ENCODE peak calls at places on chromosomes 7 and 10, in four cellular contexts. C is mammary epithelial cell, U is esophagus muscularis mucosa, I is suprapubic skin. E is an unnamed sample. For H3K4me1, the result is how much of the 10 kb centered on the place peaks cover.

GRCh38 chr7:108314049-108314448 is 142.2 kb downstream of the NRCAM start:
- DNase-seq in U (no peak), I (no peak), C (no peak), E (no peak)

GRCh38 chr7:96952974-96953391 is 52.4 kb upstream of the DLX6 start:
- DNase-seq in U (peak), C (peak), I (no peak), E (no peak)

GRCh38 chr7:66250711-66251110 is 45.6 kb downstream of the TPST1 start:
- DNase-seq in C (peak), I (no peak), U (no peak), E (no peak)

GRCh38 chr10:128095753-128096469 is 30.3 kb downstream of the MKI67 start:
- DNase-seq in U (no peak), C (no peak), I (no peak), E (no peak)

GRCh38 chr7:123715198-123715597 is 33.6 kb downstream of the WASL start:
- DNase-seq in U (no peak), I (no peak), C (no peak), E (no peak)

GRCh38 chr10:84076540-84077195 is 62.6 kb upstream of the GHITM start:
- DNase-seq in U (peak), I (no peak), C (no peak), E (no peak)

GRCh38 chr7:82335001-82335400 is 108.6 kb downstream of the CACNA2D1 start:
- DNase-seq in U (no peak), C (no peak), I (no peak), E (no peak)

GRCh38 chr7:114823290-114823689 is 98.6 kb upstream of the MDFIC start:
- DNase-seq in U (no peak), I (no peak), C (peak), E (no peak)

GRCh38 chr10:92829042-92829785 is 19.1 kb upstream of the EXOC6 start:
- DNase-seq in C (no peak), U (peak), I (no peak), E (no peak)

GRCh38 chr7:24057243-24057642 is 226.7 kb upstream of the NPY start:
- DNase-seq in U (no peak), I (no peak), C (no peak), E (no peak)

GRCh38 chr10:97520520-97520919 is 21.8 kb downstream of the UBTD1 start:
- DNase-seq in U (no peak), I (no peak), C (no peak), E (no peak)

GRCh38 chr7:94588090-94588489 is 67.8 kb downstream of the SGCE start:
- DNase-seq in U (no peak), C (no peak), I (no peak), E (no peak)

GRCh38 chr10:84026821-84027257 is 112.5 kb upstream of the GHITM start:
- DNase-seq in U (peak), C (no peak), I (no peak), E (no peak)

GRCh38 chr10:67114945-67115344 is 189.1 kb downstream of the LRRTM3 start:
- DNase-seq in U (no peak), I (no peak), C (no peak), E (no peak)

GRCh38 chr7:69756235-69756634 is 158.0 kb downstream of the AUTS2 start:
- DNase-seq in C (no peak), I (no peak), U (no peak), E (no peak)

GRCh38 chr7:139777304-139777890 is 401 bp downstream of the HIPK2 start:
- DNase-seq in C (no peak), U (no peak), I (no peak), E (peak)

GRCh38 chr10:69123306-69123746 is 652 bp upstream of the VPS26A start:
- DNase-seq in U (no peak), C (peak), I (no peak), E (no peak)

GRCh38 chr10:4678023-4678950 is 147.7 kb upstream of the AKR1E2 start:
- DNase-seq in C (peak), U (no peak), I (no peak), E (no peak)

GRCh38 chr7:127251458-127252379 is 1.0 kb downstream of the GRM8 start:
- DNase-seq in C (peak), U (no peak), I (no peak), E (no peak)

GRCh38 chr7:126993626-126994213 is 259.0 kb downstream of the GRM8 start:
- DNase-seq in U (no peak), C (no peak), I (no peak), E (no peak)

GRCh38 chr10:98168147-98168546 is 33.7 kb downstream of the R3HCC1L start:
- DNase-seq in C (no peak), U (no peak), I (no peak), E (no peak)

GRCh38 chr7:43211276-43211675 is 98.8 kb downstream of the HECW1 start:
- DNase-seq in C (no peak), U (peak), I (no peak), E (no peak)

GRCh38 chr7:2864999-2865670 is 21.0 kb upstream of the GNA12 start:
- DNase-seq in C (peak), U (no peak), I (peak), E (peak)

GRCh38 chr10:108070789-108071188 is 906.3 kb upstream of the SORCS1 start:
- DNase-seq in I (no peak), C (no peak), U (no peak), E (no peak)

GRCh38 chr10:47374611-47375536 is 9.2 kb downstream of the ZNF488 start:
- DNase-seq in I (no peak), U (no peak), C (no peak), E (no peak)

GRCh38 chr10:63264852-63265617 is 131.9 kb downstream of the NRBF2 start:
- DNase-seq in C (peak), U (no peak), I (no peak), E (no peak)

GRCh38 chr10:15824498-15824897 is 35.8 kb downstream of the MINDY3 start:
- DNase-seq in C (no peak), I (no peak), U (no peak), E (no peak)

GRCh38 chr7:30795161-30795943 is 24.1 kb downstream of the MINDY4 start:
- DNase-seq in I (no peak), C (no peak), U (peak), E (no peak)

GRCh38 chr10:68271104-68271882 is 39.4 kb upstream of the ATOH7 start:
- DNase-seq in U (no peak), C (no peak), I (no peak), E (no peak)

GRCh38 chr7:30135551-30136271 is 925 bp downstream of the MTURN start:
- DNase-seq in U (peak), I (peak), C (peak), E (peak)

GRCh38 chr10:117320050-117320665 is 55.1 kb downstream of the PDZD8 start:
- DNase-seq in I (no peak), C (no peak), U (no peak), E (no peak)

GRCh38 chr7:155813125-155813524 is 862 bp upstream of the SHH start:
- DNase-seq in U (no peak), C (no peak), I (no peak), E (peak)

GRCh38 chr10:126294451-126294850 is 93.8 kb downstream of the ADAM12 start:
- DNase-seq in C (no peak), U (no peak), I (no peak), E (no peak)

GRCh38 chr10:21814866-21815265 is 188.7 kb downstream of the DNAJC1 start:
- DNase-seq in C (no peak), I (no peak), U (no peak), E (no peak)

GRCh38 chr7:100484636-100485114 is 948 bp downstream of the NYAP1 start:
- DNase-seq in C (no peak), U (no peak), I (no peak), E (no peak)

GRCh38 chr7:100486753-100487446 is 3.2 kb downstream of the NYAP1 start:
- DNase-seq in U (no peak), C (no peak), I (no peak), E (no peak)

GRCh38 chr7:100483728-100484635 is at the start of gene NYAP1:
- DNase-seq in C (no peak), I (no peak), U (no peak), E (peak)

GRCh38 chr7:100486111-100486636 is 2.4 kb downstream of the NYAP1 start:
- DNase-seq in C (no peak), U (no peak), I (no peak), E (no peak)

DNA sequence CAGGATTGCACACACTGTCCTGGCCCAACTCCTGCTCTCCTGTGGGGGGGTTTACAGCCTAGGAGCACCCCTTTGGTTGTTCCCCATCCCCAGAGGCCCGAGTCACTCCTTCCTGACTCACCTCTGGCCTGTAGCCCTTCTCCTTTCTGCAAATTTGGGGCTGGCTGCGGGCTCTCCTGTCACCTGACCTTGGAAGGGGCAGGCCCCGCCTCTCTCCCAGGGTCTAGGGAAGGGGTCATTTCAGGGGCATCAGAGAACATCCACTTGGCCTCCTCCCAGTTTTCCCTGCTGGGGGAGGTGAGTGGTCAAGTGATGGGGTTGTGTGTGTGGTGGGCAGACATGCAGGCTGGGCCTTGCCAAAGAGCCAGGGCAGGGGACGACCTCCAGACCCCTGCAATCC is 1.8 kb downstream of the NYAP1 start:
- DNase-seq in I (no peak), C (no peak), U (no peak), E (no peak)
- H3K4me1 ChIP-seq in I (under half), C (under half), U (under half), E (under half)

GRCh38 chr7:134886353-134887057 is 99.8 kb upstream of the AGBL3 start:
- DNase-seq in I (no peak), U (peak), C (peak), E (no peak)
- H3K27ac ChIP-seq in I (peak), U (peak), C (peak), E (peak)

DNA sequence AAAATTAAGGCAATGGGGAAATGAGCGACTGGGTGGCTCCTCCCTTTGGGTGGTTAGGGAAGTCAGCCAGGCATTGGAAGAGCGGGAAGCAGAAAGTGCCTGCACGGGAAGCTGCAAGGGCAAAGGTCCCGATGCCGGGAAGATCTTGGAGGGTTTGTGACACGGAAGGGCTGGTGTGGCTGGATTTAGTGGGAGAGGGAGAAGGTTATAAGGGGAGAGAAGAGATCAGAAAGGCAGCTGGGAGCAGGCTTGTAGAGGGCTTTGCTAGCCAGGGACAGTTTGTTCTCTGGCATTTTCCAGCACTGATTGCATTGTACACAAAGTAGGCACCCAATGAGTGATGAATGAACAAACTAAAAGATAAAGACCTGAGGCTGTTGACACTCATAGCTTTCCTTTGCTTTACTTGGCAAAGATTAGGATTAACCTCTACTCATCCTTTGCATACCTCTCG is 67.7 kb downstream of the NAMPT start:
- DNase-seq in C (peak), I (peak), U (peak), E (peak)
- TF ChIP-seq CTCF in C (no peak), I (no peak), U (no peak), E (no peak)

GRCh38 chr7:102222445-102222844 is 64.2 kb upstream of the SH2B2 start:
- DNase-seq in C (no peak), U (no peak), I (no peak), E (no peak)

GRCh38 chr7:102220929-102221850 is 65.5 kb upstream of the SH2B2 start:
- DNase-seq in C (no peak), I (no peak), U (no peak), E (no peak)

GRCh38 chr7:102225025-102225424 is 61.6 kb upstream of the SH2B2 start:
- DNase-seq in C (no peak), I (no peak), U (no peak), E (no peak)

GRCh38 chr7:102221961-102222360 is 64.7 kb upstream of the SH2B2 start:
- DNase-seq in I (no peak), C (no peak), U (no peak), E (no peak)

DNA sequence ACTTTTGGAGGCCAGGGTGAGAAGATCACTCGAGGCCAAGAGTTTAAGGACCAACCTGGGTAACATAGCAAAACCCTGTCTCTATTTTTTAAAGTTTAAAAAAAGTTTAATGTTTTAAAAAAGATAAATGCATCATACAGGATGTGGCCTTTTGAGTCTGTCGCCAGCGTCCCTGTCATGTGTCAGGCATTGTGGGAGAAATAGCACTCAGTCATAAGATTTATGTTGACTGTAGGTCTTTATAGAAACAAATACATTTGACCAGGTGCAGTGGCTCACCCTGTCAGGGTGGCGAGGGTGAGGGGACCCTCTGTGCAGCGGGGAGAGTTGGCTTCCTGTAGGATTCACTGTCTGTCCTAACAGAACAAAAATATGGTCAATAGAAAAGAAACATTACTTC is 63.5 kb upstream of the SH2B2 start:
- DNase-seq in C (no peak), I (no peak), U (no peak), E (no peak)
- H3K4me1 ChIP-seq in C (under half), I (under half), U (under half), E (under half)

GRCh38 chr7:27097686-27098492 is 2.1 kb upstream of the HOXA1 start:
- DNase-seq in C (peak), U (no peak), I (peak), E (no peak)
- H3K27ac ChIP-seq in C (peak), U (peak), I (peak), E (peak)

GRCh38 chr10:13788320-13788600 is 201.5 kb downstream of the PRPF18 start:
- DNase-seq in U (no peak), I (no peak), C (no peak), E (no peak)

GRCh38 chr10:13788701-13789447 is 202.1 kb downstream of the PRPF18 start:
- DNase-seq in I (peak), C (no peak), U (no peak), E (no peak)

GRCh38 chr10:13779748-13780147 is 193.0 kb downstream of the PRPF18 start:
- DNase-seq in U (no peak), C (no peak), I (no peak), E (no peak)

GRCh38 chr10:13787015-13787421 is 200.3 kb downstream of the PRPF18 start:
- DNase-seq in I (no peak), C (peak), U (no peak), E (no peak)

DNA sequence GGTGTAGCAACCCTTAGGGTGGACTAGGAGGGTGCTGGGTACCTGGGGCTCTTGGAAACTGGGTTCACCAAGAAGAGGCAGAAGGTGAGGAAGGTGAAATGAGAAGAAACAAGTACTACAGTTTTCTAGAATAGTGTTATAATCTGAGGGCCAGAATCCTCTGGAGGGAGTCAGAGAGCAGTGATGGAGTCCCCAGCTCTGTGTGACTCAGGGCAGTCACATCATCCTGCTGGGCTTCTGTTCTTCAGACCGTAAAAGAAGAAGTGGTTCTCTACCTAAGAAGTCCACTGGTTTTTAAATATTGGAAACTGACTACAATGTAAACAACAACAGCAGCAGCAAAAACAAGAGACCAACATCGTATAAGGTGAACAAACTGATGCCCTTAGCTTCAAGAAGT is 197.3 kb downstream of the PRPF18 start:
- DNase-seq in C (no peak), U (no peak), I (no peak), E (no peak)
- TF ChIP-seq CTCF in C (peak), U (no peak), I (no peak), E (no peak)

GRCh38 chr10:33303988-33304387 is 30.5 kb downstream of the NRP1 start:
- DNase-seq in C (no peak), U (no peak), I (no peak), E (no peak)
- H3K4me1 ChIP-seq in C (under half), U (half or more), I (under half), E (under half)